ENCODE peak calls at places on chromosomes 11 and 22, in ten cellular contexts. One of them, this sample, is unnamed.

GRCh38 chr11:11842426-11843008 is 745 bp downstream of the USP47 start:
- DNase-seq in BE2C: peak
- DNase-seq in activated CD4-positive, alpha-beta T cell treated with anti-CD3 and anti-CD28 coated beads for 1 hour: peak
- DNase-seq in right atrium auricular region: peak
- DNase-seq in epithelial cell of esophagus: peak
- DNase-seq in progenitor cell of endocrine pancreas: no peak
- DNase-seq in stimulated activated CD4-positive, alpha-beta T cell treated with anti-CD3 and anti-CD28 coated beads, Interleukin-2, amount 100 ng/mL, for 24 hours: peak
- DNase-seq in fibroblast of mammary gland: peak
- DNase-seq in activated gamma-delta T cell: no peak
- DNase-seq in WTC11: no peak
- DNase-seq in this sample: no peak

GRCh38 chr11:67419330-67420049 is 4.0 kb downstream of the CARNS1 start:
- DNase-seq in BE2C: no peak
- DNase-seq in activated CD4-positive, alpha-beta T cell treated with anti-CD3 and anti-CD28 coated beads for 1 hour: no peak
- DNase-seq in right atrium auricular region: no peak
- DNase-seq in epithelial cell of esophagus: no peak
- DNase-seq in progenitor cell of endocrine pancreas: no peak
- DNase-seq in stimulated activated CD4-positive, alpha-beta T cell treated with anti-CD3 and anti-CD28 coated beads, Interleukin-2, amount 100 ng/mL, for 24 hours: no peak
- DNase-seq in fibroblast of mammary gland: no peak
- DNase-seq in activated gamma-delta T cell: no peak
- DNase-seq in WTC11: no peak
- DNase-seq in this sample: no peak

GRCh38 chr22:47165338-47165931 is 403.0 kb downstream of the TBC1D22A start:
- DNase-seq in BE2C: no peak
- DNase-seq in activated CD4-positive, alpha-beta T cell treated with anti-CD3 and anti-CD28 coated beads for 1 hour: no peak
- DNase-seq in right atrium auricular region: no peak
- DNase-seq in epithelial cell of esophagus: no peak
- DNase-seq in progenitor cell of endocrine pancreas: no peak
- DNase-seq in stimulated activated CD4-positive, alpha-beta T cell treated with anti-CD3 and anti-CD28 coated beads, Interleukin-2, amount 100 ng/mL, for 24 hours: no peak
- DNase-seq in fibroblast of mammary gland: no peak
- DNase-seq in activated gamma-delta T cell: no peak
- DNase-seq in WTC11: peak
- DNase-seq in this sample: peak

GRCh38 chr22:24070553-24070952 is 59.4 kb downstream of the CABIN1 start:
- DNase-seq in BE2C: no peak
- DNase-seq in activated CD4-positive, alpha-beta T cell treated with anti-CD3 and anti-CD28 coated beads for 1 hour: no peak
- DNase-seq in right atrium auricular region: no peak
- DNase-seq in epithelial cell of esophagus: no peak
- DNase-seq in progenitor cell of endocrine pancreas: no peak
- DNase-seq in stimulated activated CD4-positive, alpha-beta T cell treated with anti-CD3 and anti-CD28 coated beads, Interleukin-2, amount 100 ng/mL, for 24 hours: no peak
- DNase-seq in fibroblast of mammary gland: no peak
- DNase-seq in activated gamma-delta T cell: no peak
- DNase-seq in WTC11: no peak
- DNase-seq in this sample: no peak

GRCh38 chr11:37988031-37988430 is 1390.0 kb upstream of the RAG2 start:
- DNase-seq in BE2C: peak
- DNase-seq in activated CD4-positive, alpha-beta T cell treated with anti-CD3 and anti-CD28 coated beads for 1 hour: no peak
- DNase-seq in right atrium auricular region: no peak
- DNase-seq in epithelial cell of esophagus: peak
- DNase-seq in progenitor cell of endocrine pancreas: no peak
- DNase-seq in stimulated activated CD4-positive, alpha-beta T cell treated with anti-CD3 and anti-CD28 coated beads, Interleukin-2, amount 100 ng/mL, for 24 hours: no peak
- DNase-seq in fibroblast of mammary gland: no peak
- DNase-seq in activated gamma-delta T cell: no peak
- DNase-seq in WTC11: no peak
- DNase-seq in this sample: no peak

GRCh38 chr11:128904872-128905344 is 13.8 kb downstream of the KCNJ5 start:
- DNase-seq in BE2C: peak
- DNase-seq in activated CD4-positive, alpha-beta T cell treated with anti-CD3 and anti-CD28 coated beads for 1 hour: no peak
- DNase-seq in right atrium auricular region: no peak
- DNase-seq in epithelial cell of esophagus: no peak
- DNase-seq in progenitor cell of endocrine pancreas: no peak
- DNase-seq in stimulated activated CD4-positive, alpha-beta T cell treated with anti-CD3 and anti-CD28 coated beads, Interleukin-2, amount 100 ng/mL, for 24 hours: no peak
- DNase-seq in fibroblast of mammary gland: no peak
- DNase-seq in activated gamma-delta T cell: no peak
- DNase-seq in WTC11: no peak
- DNase-seq in this sample: no peak

GRCh38 chr11:95349345-95349942 is 118.4 kb upstream of the SESN3 start:
- DNase-seq in BE2C: no peak
- DNase-seq in activated CD4-positive, alpha-beta T cell treated with anti-CD3 and anti-CD28 coated beads for 1 hour: no peak
- DNase-seq in right atrium auricular region: no peak
- DNase-seq in epithelial cell of esophagus: no peak
- DNase-seq in progenitor cell of endocrine pancreas: no peak
- DNase-seq in stimulated activated CD4-positive, alpha-beta T cell treated with anti-CD3 and anti-CD28 coated beads, Interleukin-2, amount 100 ng/mL, for 24 hours: no peak
- DNase-seq in fibroblast of mammary gland: no peak
- DNase-seq in activated gamma-delta T cell: no peak
- DNase-seq in WTC11: no peak
- DNase-seq in this sample: no peak

GRCh38 chr22:41410311-41410751 is 28.6 kb downstream of the TEF start:
- DNase-seq in BE2C: no peak
- DNase-seq in activated CD4-positive, alpha-beta T cell treated with anti-CD3 and anti-CD28 coated beads for 1 hour: no peak
- DNase-seq in right atrium auricular region: peak
- DNase-seq in epithelial cell of esophagus: no peak
- DNase-seq in progenitor cell of endocrine pancreas: no peak
- DNase-seq in stimulated activated CD4-positive, alpha-beta T cell treated with anti-CD3 and anti-CD28 coated beads, Interleukin-2, amount 100 ng/mL, for 24 hours: no peak
- DNase-seq in fibroblast of mammary gland: no peak
- DNase-seq in activated gamma-delta T cell: no peak
- DNase-seq in WTC11: no peak
- DNase-seq in this sample: no peak

GRCh38 chr11:64251986-64252837 is 882 bp downstream of the PLCB3 start:
- DNase-seq in BE2C: no peak
- DNase-seq in activated CD4-positive, alpha-beta T cell treated with anti-CD3 and anti-CD28 coated beads for 1 hour: no peak
- DNase-seq in right atrium auricular region: no peak
- DNase-seq in epithelial cell of esophagus: peak
- DNase-seq in progenitor cell of endocrine pancreas: no peak
- DNase-seq in stimulated activated CD4-positive, alpha-beta T cell treated with anti-CD3 and anti-CD28 coated beads, Interleukin-2, amount 100 ng/mL, for 24 hours: no peak
- DNase-seq in fibroblast of mammary gland: no peak
- DNase-seq in activated gamma-delta T cell: no peak
- DNase-seq in WTC11: peak
- DNase-seq in this sample: peak

GRCh38 chr11:65013130-65013691 is 749 bp upstream of the ARL2 start:
- DNase-seq in BE2C: peak
- DNase-seq in activated CD4-positive, alpha-beta T cell treated with anti-CD3 and anti-CD28 coated beads for 1 hour: peak
- DNase-seq in right atrium auricular region: peak
- DNase-seq in epithelial cell of esophagus: peak
- DNase-seq in progenitor cell of endocrine pancreas: peak
- DNase-seq in stimulated activated CD4-positive, alpha-beta T cell treated with anti-CD3 and anti-CD28 coated beads, Interleukin-2, amount 100 ng/mL, for 24 hours: peak
- DNase-seq in fibroblast of mammary gland: peak
- DNase-seq in activated gamma-delta T cell: peak
- DNase-seq in WTC11: peak
- DNase-seq in this sample: peak

GRCh38 chr22:37979782-37980181 is 4.6 kb downstream of the SOX10 start:
- DNase-seq in BE2C: no peak
- DNase-seq in activated CD4-positive, alpha-beta T cell treated with anti-CD3 and anti-CD28 coated beads for 1 hour: no peak
- DNase-seq in right atrium auricular region: no peak
- DNase-seq in epithelial cell of esophagus: no peak
- DNase-seq in progenitor cell of endocrine pancreas: no peak
- DNase-seq in stimulated activated CD4-positive, alpha-beta T cell treated with anti-CD3 and anti-CD28 coated beads, Interleukin-2, amount 100 ng/mL, for 24 hours: no peak
- DNase-seq in fibroblast of mammary gland: no peak
- DNase-seq in activated gamma-delta T cell: no peak
- DNase-seq in WTC11: no peak
- DNase-seq in this sample: no peak

GRCh38 chr11:105211806-105212531 is 72.4 kb upstream of the CARD18 start:
- DNase-seq in BE2C: no peak
- DNase-seq in activated CD4-positive, alpha-beta T cell treated with anti-CD3 and anti-CD28 coated beads for 1 hour: no peak
- DNase-seq in right atrium auricular region: no peak
- DNase-seq in epithelial cell of esophagus: no peak
- DNase-seq in progenitor cell of endocrine pancreas: no peak
- DNase-seq in stimulated activated CD4-positive, alpha-beta T cell treated with anti-CD3 and anti-CD28 coated beads, Interleukin-2, amount 100 ng/mL, for 24 hours: no peak
- DNase-seq in fibroblast of mammary gland: no peak
- DNase-seq in activated gamma-delta T cell: no peak
- DNase-seq in WTC11: no peak
- DNase-seq in this sample: no peak

GRCh38 chr11:9847636-9848035 is 183.8 kb downstream of the SWAP70 start:
- DNase-seq in BE2C: no peak
- DNase-seq in activated CD4-positive, alpha-beta T cell treated with anti-CD3 and anti-CD28 coated beads for 1 hour: no peak
- DNase-seq in right atrium auricular region: no peak
- DNase-seq in epithelial cell of esophagus: no peak
- DNase-seq in progenitor cell of endocrine pancreas: no peak
- DNase-seq in stimulated activated CD4-positive, alpha-beta T cell treated with anti-CD3 and anti-CD28 coated beads, Interleukin-2, amount 100 ng/mL, for 24 hours: no peak
- DNase-seq in fibroblast of mammary gland: peak
- DNase-seq in activated gamma-delta T cell: no peak
- DNase-seq in WTC11: no peak
- DNase-seq in this sample: no peak

GRCh38 chr11:122394326-122394725 is 261.2 kb upstream of the UBASH3B start:
- DNase-seq in BE2C: no peak
- DNase-seq in activated CD4-positive, alpha-beta T cell treated with anti-CD3 and anti-CD28 coated beads for 1 hour: no peak
- DNase-seq in right atrium auricular region: no peak
- DNase-seq in epithelial cell of esophagus: no peak
- DNase-seq in progenitor cell of endocrine pancreas: no peak
- DNase-seq in stimulated activated CD4-positive, alpha-beta T cell treated with anti-CD3 and anti-CD28 coated beads, Interleukin-2, amount 100 ng/mL, for 24 hours: no peak
- DNase-seq in fibroblast of mammary gland: no peak
- DNase-seq in activated gamma-delta T cell: no peak
- DNase-seq in WTC11: no peak
- DNase-seq in this sample: no peak

GRCh38 chr22:40965936-40966557 is 14.9 kb downstream of the RBX1 start:
- DNase-seq in BE2C: no peak
- DNase-seq in activated CD4-positive, alpha-beta T cell treated with anti-CD3 and anti-CD28 coated beads for 1 hour: no peak
- DNase-seq in right atrium auricular region: no peak
- DNase-seq in epithelial cell of esophagus: no peak
- DNase-seq in progenitor cell of endocrine pancreas: no peak
- DNase-seq in stimulated activated CD4-positive, alpha-beta T cell treated with anti-CD3 and anti-CD28 coated beads, Interleukin-2, amount 100 ng/mL, for 24 hours: no peak
- DNase-seq in fibroblast of mammary gland: no peak
- DNase-seq in activated gamma-delta T cell: no peak
- DNase-seq in WTC11: no peak
- DNase-seq in this sample: no peak

GRCh38 chr11:62108017-62108750 is 15.6 kb upstream of the INCENP start:
- DNase-seq in BE2C: peak
- DNase-seq in activated CD4-positive, alpha-beta T cell treated with anti-CD3 and anti-CD28 coated beads for 1 hour: no peak
- DNase-seq in right atrium auricular region: no peak
- DNase-seq in epithelial cell of esophagus: peak
- DNase-seq in progenitor cell of endocrine pancreas: no peak
- DNase-seq in stimulated activated CD4-positive, alpha-beta T cell treated with anti-CD3 and anti-CD28 coated beads, Interleukin-2, amount 100 ng/mL, for 24 hours: no peak
- DNase-seq in fibroblast of mammary gland: peak
- DNase-seq in activated gamma-delta T cell: no peak
- DNase-seq in WTC11: no peak
- DNase-seq in this sample: peak

GRCh38 chr11:47514825-47515647 is 37.9 kb downstream of the CELF1 start:
- DNase-seq in BE2C: no peak
- DNase-seq in activated CD4-positive, alpha-beta T cell treated with anti-CD3 and anti-CD28 coated beads for 1 hour: no peak
- DNase-seq in right atrium auricular region: no peak
- DNase-seq in epithelial cell of esophagus: peak
- DNase-seq in progenitor cell of endocrine pancreas: no peak
- DNase-seq in stimulated activated CD4-positive, alpha-beta T cell treated with anti-CD3 and anti-CD28 coated beads, Interleukin-2, amount 100 ng/mL, for 24 hours: peak
- DNase-seq in fibroblast of mammary gland: peak
- DNase-seq in activated gamma-delta T cell: no peak
- DNase-seq in WTC11: no peak
- DNase-seq in this sample: no peak

GRCh38 chr11:44158384-44158783 is 62.9 kb downstream of the EXT2 start:
- DNase-seq in BE2C: no peak
- DNase-seq in activated CD4-positive, alpha-beta T cell treated with anti-CD3 and anti-CD28 coated beads for 1 hour: no peak
- DNase-seq in right atrium auricular region: no peak
- DNase-seq in epithelial cell of esophagus: no peak
- DNase-seq in progenitor cell of endocrine pancreas: no peak
- DNase-seq in stimulated activated CD4-positive, alpha-beta T cell treated with anti-CD3 and anti-CD28 coated beads, Interleukin-2, amount 100 ng/mL, for 24 hours: no peak
- DNase-seq in fibroblast of mammary gland: no peak
- DNase-seq in activated gamma-delta T cell: no peak
- DNase-seq in WTC11: no peak
- DNase-seq in this sample: no peak

GRCh38 chr11:128888034-128888985 is 2.8 kb upstream of the KCNJ5 start:
- DNase-seq in BE2C: no peak
- DNase-seq in activated CD4-positive, alpha-beta T cell treated with anti-CD3 and anti-CD28 coated beads for 1 hour: no peak
- DNase-seq in right atrium auricular region: no peak
- DNase-seq in epithelial cell of esophagus: peak
- DNase-seq in progenitor cell of endocrine pancreas: no peak
- DNase-seq in stimulated activated CD4-positive, alpha-beta T cell treated with anti-CD3 and anti-CD28 coated beads, Interleukin-2, amount 100 ng/mL, for 24 hours: no peak
- DNase-seq in fibroblast of mammary gland: no peak
- DNase-seq in activated gamma-delta T cell: no peak
- DNase-seq in WTC11: no peak
- DNase-seq in this sample: no peak

GRCh38 chr22:37817705-37818311 is 5.4 kb upstream of the GALR3 start:
- DNase-seq in BE2C: peak
- DNase-seq in activated CD4-positive, alpha-beta T cell treated with anti-CD3 and anti-CD28 coated beads for 1 hour: peak
- DNase-seq in right atrium auricular region: peak
- DNase-seq in epithelial cell of esophagus: peak
- DNase-seq in progenitor cell of endocrine pancreas: peak
- DNase-seq in stimulated activated CD4-positive, alpha-beta T cell treated with anti-CD3 and anti-CD28 coated beads, Interleukin-2, amount 100 ng/mL, for 24 hours: peak
- DNase-seq in fibroblast of mammary gland: peak
- DNase-seq in activated gamma-delta T cell: peak
- DNase-seq in WTC11: peak
- DNase-seq in this sample: peak

GRCh38 chr11:120719348-120719747 is 207.8 kb downstream of the GRIK4 start:
- DNase-seq in BE2C: no peak
- DNase-seq in activated CD4-positive, alpha-beta T cell treated with anti-CD3 and anti-CD28 coated beads for 1 hour: no peak
- DNase-seq in right atrium auricular region: no peak
- DNase-seq in epithelial cell of esophagus: peak
- DNase-seq in progenitor cell of endocrine pancreas: no peak
- DNase-seq in stimulated activated CD4-positive, alpha-beta T cell treated with anti-CD3 and anti-CD28 coated beads, Interleukin-2, amount 100 ng/mL, for 24 hours: no peak
- DNase-seq in fibroblast of mammary gland: peak
- DNase-seq in activated gamma-delta T cell: no peak
- DNase-seq in WTC11: no peak
- DNase-seq in this sample: no peak

GRCh38 chr22:27253108-27253507 is 548.4 kb downstream of the MN1 start:
- DNase-seq in BE2C: no peak
- DNase-seq in activated CD4-positive, alpha-beta T cell treated with anti-CD3 and anti-CD28 coated beads for 1 hour: no peak
- DNase-seq in right atrium auricular region: no peak
- DNase-seq in epithelial cell of esophagus: no peak
- DNase-seq in progenitor cell of endocrine pancreas: no peak
- DNase-seq in stimulated activated CD4-positive, alpha-beta T cell treated with anti-CD3 and anti-CD28 coated beads, Interleukin-2, amount 100 ng/mL, for 24 hours: no peak
- DNase-seq in fibroblast of mammary gland: no peak
- DNase-seq in activated gamma-delta T cell: no peak
- DNase-seq in WTC11: no peak
- DNase-seq in this sample: no peak